ENCODE peak calls at places on chromosomes 6 and 20, in seven cellular contexts. T is thyroid gland, J is heart right ventricle, Q is H7, I is stomach, Z is ovary, E is body of pancreas. X is an unnamed sample.

GRCh38 chr6:110543106-110543505 is 66.7 kb upstream of the SLC22A16 start:
- DNase-seq in T (no peak), J (peak; percentile 15), Q (no peak), I (peak; percentile 58), Z (no peak), E (peak; percentile 26), X (no peak)

GRCh38 chr6:13561624-13562267 is 12.7 kb upstream of the SIRT5 start:
- DNase-seq in T (peak; percentile 54), J (no peak), Q (no peak), I (no peak), Z (no peak), E (no peak), X (no peak)

GRCh38 chr6:107652526-107653182 is 162.7 kb downstream of the SOBP start:
- DNase-seq in T (no peak), J (no peak), Q (no peak), I (no peak), Z (no peak), E (no peak), X (no peak)

GRCh38 chr6:57242505-57242904 is 20.4 kb upstream of the RAB23 start:
- DNase-seq in T (no peak), J (no peak), Q (no peak), I (no peak), Z (no peak), E (no peak), X (peak; percentile 95)

GRCh38 chr20:49510562-49511117 is 28.2 kb upstream of the KCNB1 start:
- DNase-seq in T (no peak), J (peak; percentile 59), Q (no peak), I (no peak), Z (peak; percentile 79), E (peak; percentile 41), X (peak; percentile 90)

GRCh38 chr20:34971038-34971872 is 15.6 kb downstream of the MYH7B start:
- DNase-seq in T (no peak), J (no peak), Q (peak; percentile 14), I (no peak), Z (no peak), E (no peak), X (no peak)

GRCh38 chr6:30819287-30819917 is 64.9 kb upstream of the DDR1 start:
- DNase-seq in T (no peak), J (no peak), Q (no peak), I (no peak), Z (no peak), E (no peak), X (no peak)

GRCh38 chr6:64439274-64439673 is 803.7 kb downstream of the PHF3 start:
- DNase-seq in T (no peak), J (no peak), Q (no peak), I (no peak), Z (no peak), E (no peak), X (no peak)

GRCh38 chr6:127367023-127367375 is 23.6 kb upstream of the ECHDC1 start:
- DNase-seq in T (no peak), J (no peak), Q (no peak), I (no peak), Z (no peak), E (no peak), X (no peak)

GRCh38 chr6:159110013-159110412 is 59.2 kb upstream of the FNDC1 start:
- DNase-seq in T (peak; percentile 24), J (no peak), Q (peak; percentile 74), I (peak; percentile 31), Z (no peak), E (peak; percentile 50), X (peak; percentile 25)

GRCh38 chr6:29696147-29697129 is 15.5 kb upstream of the ZFP57 start:
- DNase-seq in T (no peak), J (no peak), Q (peak; percentile 75), I (no peak), Z (no peak), E (no peak), X (no peak)

GRCh38 chr6:132490478-132491204 is 22.3 kb downstream of the STX7 start:
- DNase-seq in T (no peak), J (no peak), Q (no peak), I (no peak), Z (no peak), E (no peak), X (no peak)

GRCh38 chr6:145963216-145964068 is 716 bp downstream of the SHPRH start:
- DNase-seq in T (peak; percentile 63), J (peak; percentile 58), Q (no peak), I (peak; percentile 46), Z (no peak), E (peak; percentile 62), X (no peak)

GRCh38 chr6:69887026-69887425 is 20.7 kb downstream of the COL19A1 start:
- DNase-seq in T (no peak), J (no peak), Q (no peak), I (no peak), Z (no peak), E (no peak), X (no peak)

GRCh38 chr6:129920103-129920798 is 59.1 kb upstream of the TMEM244 start:
- DNase-seq in T (no peak), J (no peak), Q (no peak), I (no peak), Z (no peak), E (no peak), X (no peak)

GRCh38 chr6:168385858-168386735 is 54.9 kb upstream of the SMOC2 start:
- DNase-seq in T (peak; percentile 24), J (no peak), Q (peak; percentile 36), I (peak; percentile 63), Z (no peak), E (peak; percentile 38), X (no peak)

GRCh38 chr20:62413896-62414481 is 6.9 kb upstream of the CABLES2 start:
- DNase-seq in T (no peak), J (no peak), Q (peak; percentile 93), I (no peak), Z (no peak), E (no peak), X (no peak)

GRCh38 chr6:20255428-20255827 is 43.2 kb upstream of the MBOAT1 start:
- DNase-seq in T (no peak), J (no peak), Q (no peak), I (no peak), Z (no peak), E (no peak), X (no peak)

GRCh38 chr6:147738089-147738488 is 229.6 kb downstream of the SAMD5 start:
- DNase-seq in T (no peak), J (no peak), Q (no peak), I (no peak), Z (no peak), E (no peak), X (no peak)

GRCh38 chr6:109092074-109092473 is 2.6 kb downstream of the SESN1 start:
- DNase-seq in T (no peak), J (no peak), Q (no peak), I (no peak), Z (no peak), E (no peak), X (no peak)

GRCh38 chr6:169326067-169326799 is 72.6 kb upstream of the THBS2 start:
- DNase-seq in T (no peak), J (no peak), Q (peak; percentile 82), I (no peak), Z (no peak), E (no peak), X (no peak)

GRCh38 chr6:127343753-127344659 is 597 bp upstream of the ECHDC1 start:
- DNase-seq in T (no peak), J (no peak), Q (peak; percentile 11), I (no peak), Z (no peak), E (peak; percentile 12), X (no peak)

GRCh38 chr6:41887355-41887754 is 7.8 kb downstream of the USP49 start:
- DNase-seq in T (no peak), J (no peak), Q (no peak), I (no peak), Z (no peak), E (no peak), X (no peak)

DNA sequence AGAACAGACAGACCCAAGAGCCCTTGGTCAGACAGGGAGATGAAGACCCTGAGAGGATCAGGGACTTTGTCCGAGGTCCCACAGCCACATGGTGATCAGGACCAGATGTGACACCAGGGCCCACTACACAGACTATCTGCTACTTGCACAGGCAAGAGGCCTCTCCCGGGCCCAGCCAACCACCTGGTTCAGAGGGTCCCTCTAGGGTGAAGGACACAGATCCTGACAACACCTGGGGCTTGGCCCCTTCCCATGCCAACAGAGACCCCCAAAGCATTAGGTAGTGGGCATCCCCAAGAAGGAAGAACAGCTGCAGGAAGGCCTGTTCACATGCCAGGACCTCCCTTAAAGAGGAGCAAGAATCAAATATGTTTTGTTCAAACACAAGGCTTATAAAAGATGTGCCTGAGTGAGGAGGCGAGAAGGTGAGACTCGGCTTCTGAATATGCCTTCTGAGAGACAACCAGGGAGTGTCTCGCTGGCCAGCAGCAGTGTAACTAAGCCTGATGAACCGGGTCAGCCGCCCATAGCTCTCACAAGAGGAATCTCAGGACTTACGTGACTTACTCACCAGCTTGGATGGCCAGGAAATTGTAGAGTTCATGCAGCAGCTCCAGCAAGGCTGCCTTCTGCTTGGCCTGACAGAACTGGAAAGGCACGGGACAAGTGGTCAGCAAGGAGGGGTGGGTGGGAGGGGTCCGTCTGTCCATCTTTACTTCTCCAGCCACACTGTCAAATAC is 5.0 kb downstream of the LEMD2 start:
- DNase-seq in T (no peak), J (no peak), Q (no peak), I (no peak), Z (no peak), E (no peak), X (no peak)
- H3K36me3 ChIP-seq in T (peaks cover 58% of the 10 kb centered on the region), J (peaks cover 42% of the 10 kb centered on the region), Q (peaks cover 28% of the 10 kb centered on the region), I (peaks cover 47% of the 10 kb centered on the region), Z (no peaks in the 10 kb centered on the region), E (peaks cover 14% of the 10 kb centered on the region), X (peaks cover 35% of the 10 kb centered on the region)

DNA sequence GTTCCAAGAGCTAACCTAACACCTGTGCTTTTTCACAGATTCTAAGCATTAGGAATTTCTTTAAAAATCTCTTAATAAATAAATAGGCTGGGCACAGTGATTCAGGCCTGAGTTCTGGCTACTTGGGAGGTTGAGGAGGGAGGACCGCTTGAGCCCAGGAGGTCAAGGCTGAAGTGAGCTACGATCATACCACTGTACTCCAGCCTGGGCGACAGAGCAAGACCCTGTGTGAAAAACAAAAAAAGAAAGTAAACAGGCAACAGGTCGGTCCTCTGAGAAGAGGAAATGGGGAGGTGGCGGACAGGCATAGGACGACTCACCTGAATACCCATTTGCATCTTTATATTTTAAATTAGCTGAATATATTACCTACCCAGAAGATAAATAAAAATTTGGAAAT is 26.5 kb downstream of the GMDS start:
- DNase-seq in T (no peak), J (no peak), Q (no peak), I (no peak), Z (no peak), E (no peak), X (no peak)
- H3K36me3 ChIP-seq in T (no peaks in the 10 kb centered on the region), J (no peaks in the 10 kb centered on the region), Q (no peaks in the 10 kb centered on the region), I (no peaks in the 10 kb centered on the region), Z (no peaks in the 10 kb centered on the region), E (no peaks in the 10 kb centered on the region), X (no peaks in the 10 kb centered on the region)

DNA sequence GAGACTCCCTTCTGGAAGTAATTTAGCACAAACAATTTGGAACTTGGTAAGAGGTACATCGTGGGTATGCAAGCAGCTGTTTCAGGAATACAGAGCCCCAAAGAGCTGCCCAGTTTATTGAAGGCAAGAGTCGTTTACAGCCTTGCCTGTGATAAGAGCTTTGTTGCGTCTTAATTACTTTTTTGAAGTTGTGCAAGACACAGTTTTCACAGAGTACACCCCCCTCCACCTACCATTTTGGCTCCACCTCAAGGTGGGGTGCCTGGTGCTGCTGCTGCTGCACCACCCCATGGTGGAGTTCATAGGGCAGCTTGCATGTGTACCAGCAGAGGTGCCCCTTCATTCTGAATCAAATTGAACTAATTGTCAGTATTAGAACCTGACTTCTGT is 296.1 kb downstream of the ZFAND3 start:
- DNase-seq in T (no peak), J (no peak), Q (no peak), I (no peak), Z (no peak), E (no peak), X (no peak)
- H3K36me3 ChIP-seq in T (no peaks in the 10 kb centered on the region), J (peaks cover 5% of the 10 kb centered on the region), Q (no peaks in the 10 kb centered on the region), I (no peaks in the 10 kb centered on the region), Z (no peaks in the 10 kb centered on the region), E (no peaks in the 10 kb centered on the region), X (peaks cover 1% of the 10 kb centered on the region)

GRCh38 chr20:46394872-46395470 is 11.4 kb downstream of the ELMO2 start:
- DNase-seq in T (no peak), J (no peak), Q (no peak), I (no peak), Z (no peak), E (no peak), X (no peak)
- H3K36me3 ChIP-seq in T (peaks cover 36% of the 10 kb centered on the region), J (peaks cover 35% of the 10 kb centered on the region), Q (peaks cover 20% of the 10 kb centered on the region), I (peaks cover 46% of the 10 kb centered on the region), Z (no peaks in the 10 kb centered on the region), E (peaks cover 9% of the 10 kb centered on the region), X (peaks cover 12% of the 10 kb centered on the region)

X was measured in BJ.